ENCODE peak calls at places on chromosome 14, in six cellular contexts. One of them, this sample, is unnamed.

GRCh38 chr14:103546651-103547454 is 15.6 kb downstream of the BAG5 start:
- DNase-seq in HL-60: no peak
- DNase-seq in A549: peak
- DNase-seq in GM23338: peak
- DNase-seq in HCT116: peak
- DNase-seq in HepG2: peak
- DNase-seq in this sample: peak

GRCh38 chr14:71856199-71856919 is 75.9 kb upstream of the RGS6 start:
- DNase-seq in HL-60: no peak
- DNase-seq in A549: no peak
- DNase-seq in GM23338: no peak
- DNase-seq in HCT116: no peak
- DNase-seq in HepG2: no peak
- DNase-seq in this sample: no peak

GRCh38 chr14:51547260-51547659 is 104.5 kb upstream of the FRMD6 start:
- DNase-seq in HL-60: no peak
- DNase-seq in A549: peak
- DNase-seq in GM23338: no peak
- DNase-seq in HCT116: peak
- DNase-seq in HepG2: no peak
- DNase-seq in this sample: peak

GRCh38 chr14:105646175-105646574 is 119.8 kb downstream of the TMEM121 start:
- DNase-seq in HL-60: no peak
- DNase-seq in A549: no peak
- DNase-seq in GM23338: no peak
- DNase-seq in HCT116: no peak
- DNase-seq in HepG2: no peak
- DNase-seq in this sample: no peak

GRCh38 chr14:80356413-80356812 is 145.1 kb upstream of the DIO2 start:
- DNase-seq in HL-60: no peak
- DNase-seq in A549: peak
- DNase-seq in GM23338: peak
- DNase-seq in HCT116: no peak
- DNase-seq in HepG2: peak
- DNase-seq in this sample: peak

GRCh38 chr14:78119440-78119839 is 50.7 kb upstream of the NRXN3 start:
- DNase-seq in HL-60: no peak
- DNase-seq in A549: no peak
- DNase-seq in GM23338: no peak
- DNase-seq in HCT116: no peak
- DNase-seq in HepG2: no peak
- DNase-seq in this sample: no peak

GRCh38 chr14:23351681-23352505 is 794 bp downstream of the SLC22A17 start:
- DNase-seq in HL-60: no peak
- DNase-seq in A549: no peak
- DNase-seq in GM23338: peak
- DNase-seq in HCT116: no peak
- DNase-seq in HepG2: no peak
- DNase-seq in this sample: peak

GRCh38 chr14:61476737-61477410 is 155.5 kb downstream of the PRKCH start:
- DNase-seq in HL-60: peak
- DNase-seq in A549: peak
- DNase-seq in GM23338: no peak
- DNase-seq in HCT116: no peak
- DNase-seq in HepG2: no peak
- DNase-seq in this sample: peak

GRCh38 chr14:24398943-24399801 is at the start of gene NYNRIN:
- DNase-seq in HL-60: no peak
- DNase-seq in A549: no peak
- DNase-seq in GM23338: peak
- DNase-seq in HCT116: no peak
- DNase-seq in HepG2: no peak
- DNase-seq in this sample: peak

GRCh38 chr14:56490379-56490778 is 89.2 kb upstream of the TMEM260 start:
- DNase-seq in HL-60: no peak
- DNase-seq in A549: peak
- DNase-seq in GM23338: peak
- DNase-seq in HCT116: peak
- DNase-seq in HepG2: peak
- DNase-seq in this sample: peak

GRCh38 chr14:56488306-56488705 is 91.3 kb upstream of the TMEM260 start:
- DNase-seq in HL-60: no peak
- DNase-seq in A549: no peak
- DNase-seq in GM23338: no peak
- DNase-seq in HCT116: no peak
- DNase-seq in HepG2: no peak
- DNase-seq in this sample: no peak

GRCh38 chr14:56487761-56488160 is 91.8 kb upstream of the TMEM260 start:
- DNase-seq in HL-60: no peak
- DNase-seq in A549: no peak
- DNase-seq in GM23338: no peak
- DNase-seq in HCT116: no peak
- DNase-seq in HepG2: no peak
- DNase-seq in this sample: no peak

GRCh38 chr14:56491299-56492285 is 88.0 kb upstream of the TMEM260 start:
- DNase-seq in HL-60: peak
- DNase-seq in A549: peak
- DNase-seq in GM23338: peak
- DNase-seq in HCT116: peak
- DNase-seq in HepG2: peak
- DNase-seq in this sample: peak

GRCh38 chr14:56487090-56487667 is 92.4 kb upstream of the TMEM260 start:
- DNase-seq in HL-60: no peak
- DNase-seq in A549: peak
- DNase-seq in GM23338: peak
- DNase-seq in HCT116: peak
- DNase-seq in HepG2: no peak
- DNase-seq in this sample: no peak
- TF ChIP-seq REST in HL-60: no peak
- TF ChIP-seq REST in A549: no peak
- TF ChIP-seq REST in GM23338: no peak
- TF ChIP-seq REST in HCT116: no peak
- TF ChIP-seq REST in HepG2: no peak
- TF ChIP-seq REST in this sample: no peak

GRCh38 chr14:76019676-76020075 is 34.1 kb downstream of the IFT43 start:
- DNase-seq in HL-60: no peak
- DNase-seq in A549: peak
- DNase-seq in GM23338: no peak
- DNase-seq in HCT116: no peak
- DNase-seq in HepG2: no peak
- DNase-seq in this sample: no peak
- TF ChIP-seq REST in HL-60: no peak
- TF ChIP-seq REST in A549: no peak
- TF ChIP-seq REST in GM23338: no peak
- TF ChIP-seq REST in HCT116: no peak
- TF ChIP-seq REST in HepG2: no peak
- TF ChIP-seq REST in this sample: no peak

GRCh38 chr14:34628681-34629135 is 1.2 kb downstream of the SNX6 start:
- DNase-seq in HL-60: no peak
- DNase-seq in A549: peak
- DNase-seq in GM23338: no peak
- DNase-seq in HCT116: no peak
- DNase-seq in HepG2: peak
- DNase-seq in this sample: peak
- TF ChIP-seq REST in HL-60: no peak
- TF ChIP-seq REST in A549: no peak
- TF ChIP-seq REST in GM23338: no peak
- TF ChIP-seq REST in HCT116: no peak
- TF ChIP-seq REST in HepG2: no peak
- TF ChIP-seq REST in this sample: no peak

GRCh38 chr14:68771631-68772030 is 21.2 kb downstream of the ZFP36L1 start:
- DNase-seq in HL-60: no peak
- DNase-seq in A549: no peak
- DNase-seq in GM23338: no peak
- DNase-seq in HCT116: no peak
- DNase-seq in HepG2: no peak
- DNase-seq in this sample: no peak

GRCh38 chr14:68775614-68776126 is 17.2 kb downstream of the ZFP36L1 start:
- DNase-seq in HL-60: no peak
- DNase-seq in A549: no peak
- DNase-seq in GM23338: peak
- DNase-seq in HCT116: no peak
- DNase-seq in HepG2: no peak
- DNase-seq in this sample: no peak

GRCh38 chr14:68777644-68778043 is 15.2 kb downstream of the ZFP36L1 start:
- DNase-seq in HL-60: no peak
- DNase-seq in A549: no peak
- DNase-seq in GM23338: no peak
- DNase-seq in HCT116: no peak
- DNase-seq in HepG2: no peak
- DNase-seq in this sample: no peak

GRCh38 chr14:68772761-68773381 is 20.0 kb downstream of the ZFP36L1 start:
- DNase-seq in HL-60: no peak
- DNase-seq in A549: no peak
- DNase-seq in GM23338: no peak
- DNase-seq in HCT116: no peak
- DNase-seq in HepG2: no peak
- DNase-seq in this sample: no peak

DNA sequence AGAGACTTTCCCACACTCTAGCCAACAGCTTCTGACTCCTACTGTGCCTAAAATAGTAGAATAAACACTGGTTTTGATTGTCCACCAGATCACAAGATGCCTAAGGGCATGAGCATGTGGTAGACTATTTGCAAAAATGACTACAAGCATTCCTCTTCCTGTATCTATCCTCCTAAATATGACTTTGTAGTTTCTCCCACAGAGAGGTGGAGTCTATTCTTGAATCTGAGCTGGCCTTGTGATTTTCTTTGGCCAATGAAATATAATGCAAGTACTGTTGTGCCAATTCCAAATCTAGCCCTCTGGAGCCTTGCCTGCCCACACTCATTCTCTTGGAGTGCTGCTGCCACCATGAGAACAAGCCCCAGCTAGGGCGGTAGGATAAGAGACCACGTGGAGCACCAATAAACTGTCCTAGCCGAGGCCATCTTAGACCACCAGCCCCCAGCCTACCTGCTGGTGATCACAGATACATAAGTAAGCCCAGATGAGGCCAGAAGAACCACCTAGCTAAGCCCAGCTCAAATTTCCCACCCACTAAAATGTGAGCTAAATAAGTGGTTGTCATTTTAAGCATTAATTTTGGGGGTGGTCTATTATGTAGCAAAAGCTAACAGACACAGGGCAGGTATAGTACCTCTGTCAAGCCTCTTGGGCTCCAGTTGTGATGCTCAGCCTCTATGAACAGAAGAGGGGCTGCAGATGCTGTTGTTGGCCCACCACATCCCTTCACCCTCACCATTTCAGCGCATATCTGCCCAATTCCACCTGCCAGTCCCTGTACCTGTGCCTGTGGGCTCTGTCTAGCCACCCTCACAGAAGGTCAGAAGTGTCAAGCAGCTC is 17.9 kb downstream of the ZFP36L1 start:
- DNase-seq in HL-60: no peak
- DNase-seq in A549: peak
- DNase-seq in GM23338: no peak
- DNase-seq in HCT116: no peak
- DNase-seq in HepG2: peak
- DNase-seq in this sample: no peak
- TF ChIP-seq REST in HL-60: no peak
- TF ChIP-seq REST in A549: no peak
- TF ChIP-seq REST in GM23338: no peak
- TF ChIP-seq REST in HCT116: no peak
- TF ChIP-seq REST in HepG2: no peak
- TF ChIP-seq REST in this sample: no peak

GRCh38 chr14:49692895-49693737 is at the start of gene KLHDC1:
- DNase-seq in HL-60: peak
- DNase-seq in A549: peak
- DNase-seq in GM23338: peak
- DNase-seq in HCT116: no peak
- DNase-seq in HepG2: peak
- DNase-seq in this sample: peak
- TF ChIP-seq REST in HL-60: peak
- TF ChIP-seq REST in A549: no peak
- TF ChIP-seq REST in GM23338: no peak
- TF ChIP-seq REST in HCT116: no peak
- TF ChIP-seq REST in HepG2: no peak
- TF ChIP-seq REST in this sample: no peak

This sample was measured in SK-N-SH.